ENCODE peak calls at places on chromosomes 3 and 15, in six cellular contexts. P is foreskin fibroblast; U is SIG-M5; L is stimulated activated naive CD8-positive, alpha-beta T cell treated with anti-CD3 and anti-CD28 coated beads, Interleukin-15, Interleukin-2, amounts not matched to agents 100 U/mL and 50 U/mL, for 24 hours; C is NCI-H524 treated with DMSO at 0.1 percent for 48 hours; Q is WTC11. M is an unnamed sample.

GRCh38 chr3:101842245-101842934 is 6.9 kb upstream of the NFKBIZ start:
- DNase-seq in P (no peak), U (no peak), L (no peak), C (no peak), Q (peak), M (no peak)

GRCh38 chr3:167895684-167896083 is 160.2 kb downstream of the SERPINI1 start:
- DNase-seq in P (no peak), U (no peak), L (no peak), C (no peak), Q (peak), M (no peak)

GRCh38 chr3:106745344-106746168 is 631.7 kb upstream of the CCDC54 start:
- DNase-seq in P (no peak), U (no peak), L (no peak), C (no peak), Q (no peak), M (no peak)

GRCh38 chr3:24160424-24160823 is 215.3 kb downstream of the NR1D2 start:
- DNase-seq in P (peak), U (no peak), L (no peak), C (no peak), Q (peak), M (no peak)

GRCh38 chr3:155241559-155241958 is 51.9 kb downstream of the STRIT1 start:
- DNase-seq in P (peak), U (no peak), L (no peak), C (peak), Q (no peak), M (no peak)

GRCh38 chr3:107969525-107969924 is 121.3 kb downstream of the CD47 start:
- DNase-seq in P (no peak), U (no peak), L (no peak), C (no peak), Q (no peak), M (no peak)

GRCh38 chr3:110624571-110624970 is 447.0 kb upstream of the NECTIN3 start:
- DNase-seq in P (no peak), U (no peak), L (no peak), C (no peak), Q (no peak), M (no peak)

GRCh38 chr3:183895296-183895695 is 10.6 kb upstream of the PARL start:
- DNase-seq in P (peak), U (no peak), L (peak), C (peak), Q (no peak), M (peak)

GRCh38 chr3:116201032-116201690 is 244.1 kb downstream of the LSAMP start:
- DNase-seq in P (no peak), U (no peak), L (no peak), C (no peak), Q (no peak), M (no peak)

GRCh38 chr3:154745925-154746324 is 315.9 kb upstream of the GPR149 start:
- DNase-seq in P (no peak), U (no peak), L (no peak), C (no peak), Q (no peak), M (no peak)

GRCh38 chr3:66598168-66598567 is 97.3 kb upstream of the LRIG1 start:
- DNase-seq in P (peak), U (no peak), L (no peak), C (no peak), Q (no peak), M (no peak)

GRCh38 chr3:152720941-152721718 is 113.8 kb upstream of the P2RY1 start:
- DNase-seq in P (no peak), U (no peak), L (no peak), C (no peak), Q (no peak), M (no peak)

GRCh38 chr15:92365079-92365478 is 28.6 kb upstream of the ST8SIA2 start:
- DNase-seq in P (no peak), U (no peak), L (no peak), C (no peak), Q (no peak), M (no peak)

GRCh38 chr3:11826628-11827265 is 19.9 kb downstream of the TAMM41 start:
- DNase-seq in P (peak), U (no peak), L (no peak), C (no peak), Q (no peak), M (no peak)

GRCh38 chr15:56894601-56895000 is 23.8 kb upstream of the TCF12 start:
- DNase-seq in P (no peak), U (no peak), L (no peak), C (no peak), Q (no peak), M (no peak)

GRCh38 chr15:77532846-77533245 is 99.9 kb downstream of the LINGO1 start:
- DNase-seq in P (no peak), U (no peak), L (no peak), C (no peak), Q (peak), M (no peak)

GRCh38 chr3:144018776-144019175 is 47.2 kb downstream of the DIPK2A start:
- DNase-seq in P (peak), U (no peak), L (no peak), C (no peak), Q (no peak), M (no peak)

GRCh38 chr15:91224750-91225380 is 124.8 kb downstream of the SV2B start:
- DNase-seq in P (no peak), U (no peak), L (no peak), C (peak), Q (no peak), M (peak)

GRCh38 chr15:48667701-48668100 is 22.2 kb upstream of the FBN1 start:
- DNase-seq in P (no peak), U (no peak), L (no peak), C (no peak), Q (no peak), M (no peak)

M was measured in DMS 273 treated with DMSO at 0.1 percent for 48 hours.